ENCODE peak calls at places on chromosomes 11 and 22, in seven cellular contexts. F is colonic mucosa, B is AG04450, P is right atrium auricular region, A is stomach, C is heart left ventricle, X is neural progenitor cell. D is an unnamed sample.

GRCh38 chr11:9461068-9461759 is 402 bp downstream of the ZNF143 start:
- DNase-seq in B (peak), A (peak), P (peak), X (peak), F (peak), C (peak), D (peak)

GRCh38 chr11:89182773-89183172 is 5.1 kb downstream of the TYR start:
- DNase-seq in A (no peak), F (no peak), C (no peak), P (no peak), X (no peak), B (no peak), D (no peak)

GRCh38 chr11:114125959-114126358 is 66.4 kb downstream of the ZBTB16 start:
- DNase-seq in P (no peak), B (no peak), A (no peak), X (no peak), C (no peak), F (no peak), D (no peak)

GRCh38 chr11:111718436-111719325 is 47.5 kb downstream of the PPP2R1B start:
- DNase-seq in C (no peak), A (peak), B (no peak), P (no peak), F (peak), X (peak), D (no peak)

GRCh38 chr11:31714840-31715239 is 96.3 kb downstream of the PAX6 start:
- DNase-seq in P (no peak), A (no peak), X (no peak), B (no peak), C (no peak), F (no peak), D (no peak)

GRCh38 chr22:30483169-30483568 is 11.4 kb upstream of the SEC14L3 start:
- DNase-seq in F (no peak), B (no peak), X (no peak), C (no peak), P (no peak), A (no peak), D (no peak)

GRCh38 chr11:9057032-9057431 is 34.4 kb downstream of the SCUBE2 start:
- DNase-seq in F (no peak), X (no peak), C (no peak), B (no peak), A (no peak), P (no peak), D (no peak)

GRCh38 chr22:35313311-35314121 is 13.8 kb downstream of the TOM1 start:
- DNase-seq in P (no peak), F (no peak), X (no peak), B (peak), C (peak), A (peak), D (peak)

GRCh38 chr11:126917531-126918204 is 82.9 kb downstream of the KIRREL3 start:
- DNase-seq in X (no peak), F (no peak), B (peak), P (no peak), A (no peak), C (no peak), D (no peak)

GRCh38 chr11:59207988-59208432 is 4.7 kb downstream of the MPEG1 start:
- DNase-seq in B (peak), C (peak), F (no peak), A (peak), P (no peak), X (peak), D (no peak)

GRCh38 chr11:64947202-64947814 is 11.6 kb upstream of the GPHA2 start:
- DNase-seq in C (no peak), B (no peak), A (no peak), X (no peak), F (no peak), P (no peak), D (no peak)

GRCh38 chr22:39490966-39491680 is 11.0 kb upstream of the MIEF1 start:
- DNase-seq in C (no peak), P (no peak), A (no peak), B (no peak), X (no peak), F (no peak), D (no peak)

GRCh38 chr11:10650166-10650565 is 43.4 kb downstream of the IRAG1 start:
- DNase-seq in X (no peak), C (no peak), B (no peak), P (no peak), F (no peak), A (no peak), D (no peak)

GRCh38 chr11:78567209-78567608 is 7.5 kb downstream of the NARS2 start:
- DNase-seq in A (no peak), B (no peak), P (no peak), X (no peak), C (no peak), F (no peak), D (no peak)

DNA sequence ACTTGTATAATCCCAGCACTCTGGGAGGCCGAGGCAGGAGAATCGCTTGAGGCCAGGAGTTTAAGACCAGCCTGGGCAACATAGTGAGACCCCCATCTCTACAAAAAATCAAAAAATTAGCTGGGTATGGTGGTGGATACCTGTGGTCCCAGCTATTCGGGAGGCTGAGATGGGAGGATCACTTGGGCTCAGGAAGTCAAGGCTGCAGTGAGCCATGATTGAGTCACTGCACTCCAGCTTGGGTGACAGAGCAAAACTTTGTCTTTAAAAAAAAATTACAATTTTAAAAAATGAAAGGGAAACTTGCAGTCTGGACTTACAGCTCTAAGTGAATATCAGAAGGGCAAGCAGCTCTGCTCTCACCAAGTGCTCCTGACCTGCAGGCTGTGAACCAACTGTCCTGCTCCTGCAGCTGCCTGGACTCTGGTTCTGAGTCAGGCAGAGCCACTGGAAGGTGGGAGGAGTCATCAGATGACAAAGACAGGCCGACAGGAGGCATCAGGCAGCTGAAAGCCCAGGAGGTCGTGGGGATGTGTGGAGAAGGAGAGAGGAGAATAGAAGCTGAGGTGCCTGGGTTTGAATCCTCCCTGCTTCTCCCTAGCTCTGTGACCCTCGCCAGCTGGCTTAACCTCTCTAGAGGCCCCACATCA is 9.6 kb downstream of the SMTNL1 start:
- DNase-seq in P (no peak), B (no peak), A (no peak), C (no peak), F (no peak), X (peak), D (no peak)
- TF ChIP-seq CTCF in P (no peak), B (peak), A (no peak), C (no peak), F (no peak), X (peak), D (no peak)

DNA sequence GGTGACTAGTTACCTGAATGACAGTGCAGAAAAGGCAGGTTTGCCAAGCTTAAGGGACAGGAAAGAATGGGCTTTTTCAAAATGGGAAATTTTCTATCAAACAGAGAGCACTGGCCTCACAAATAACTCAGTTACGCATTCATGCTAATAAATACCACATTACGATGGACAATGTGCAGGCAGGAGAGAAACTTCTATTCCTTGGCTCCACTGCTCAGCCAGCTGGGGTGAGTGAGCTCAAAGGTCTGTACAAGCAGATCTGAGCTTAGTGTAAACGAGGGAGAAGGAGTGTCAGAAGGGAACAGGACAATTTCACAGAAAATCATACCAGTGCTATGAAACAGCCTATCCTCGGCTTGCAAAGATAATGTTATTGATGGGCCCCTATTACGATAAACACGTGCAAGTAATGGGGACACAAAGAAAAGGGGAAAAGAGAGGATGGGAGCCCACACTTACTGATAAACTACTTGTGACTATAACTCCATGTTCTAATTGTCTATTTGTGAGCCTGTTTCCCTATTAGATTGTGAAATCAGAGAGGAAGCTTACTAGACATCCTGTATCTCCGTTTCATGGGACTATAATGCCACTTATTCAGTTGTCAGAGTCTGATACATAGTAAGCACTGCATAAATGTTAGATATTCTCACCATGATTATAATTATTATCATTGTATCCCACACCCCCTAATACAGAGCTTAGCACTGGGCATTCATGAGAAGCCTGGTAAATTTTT is 46.3 kb downstream of the AMOTL1 start:
- DNase-seq in P (no peak), C (no peak), X (no peak), B (no peak), F (no peak), A (no peak), D (no peak)
- H3K4me3 ChIP-seq in P (no peak), C (no peak), X (no peak), B (no peak), F (no peak), A (no peak), D (no peak)

DNA sequence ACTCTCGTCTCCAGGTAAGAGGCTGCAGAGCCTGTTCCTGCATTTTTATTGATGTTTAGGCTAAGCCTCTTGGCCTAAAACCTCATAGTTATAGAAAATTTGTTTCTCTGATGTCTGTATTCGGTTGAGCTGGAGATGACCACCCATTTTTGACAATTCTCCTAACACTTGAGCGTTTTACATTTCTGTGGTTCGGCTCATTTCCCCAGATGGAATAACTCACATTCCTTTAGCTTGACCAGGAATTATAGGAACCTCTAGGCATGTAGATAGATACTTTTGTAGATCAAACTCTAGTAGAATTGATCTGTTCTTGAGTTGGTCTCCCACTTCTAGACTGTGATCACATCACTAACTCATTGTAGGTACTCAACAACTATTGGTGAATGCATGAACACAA is 172.6 kb upstream of the CADM1 start:
- DNase-seq in F (no peak), P (no peak), X (no peak), A (no peak), C (no peak), B (peak), D (no peak)
- TF ChIP-seq CTCF in F (no peak), P (no peak), X (no peak), A (no peak), C (no peak), B (no peak), D (no peak)

DNA sequence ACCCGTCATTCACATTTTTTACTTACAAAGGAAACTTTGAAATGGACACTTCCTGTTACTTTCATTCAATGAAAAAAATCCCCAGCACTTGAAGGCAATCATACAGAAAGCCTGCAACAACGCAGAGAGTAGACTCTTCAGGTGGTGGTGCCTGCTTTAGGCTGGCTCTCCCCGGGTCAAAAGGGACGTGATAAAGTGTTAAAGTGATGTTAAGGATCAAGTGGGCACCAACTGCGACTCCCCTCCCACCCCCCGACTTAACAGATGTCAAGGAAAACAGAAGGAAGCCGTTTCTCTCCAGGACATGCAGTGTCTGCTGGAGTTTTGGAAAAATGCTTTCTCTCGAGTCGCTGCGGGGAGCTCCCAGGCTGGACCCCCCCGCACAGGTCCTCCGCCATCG is 414 bp upstream of the PNPLA3 start:
- DNase-seq in F (no peak), A (no peak), P (no peak), X (no peak), C (no peak), B (no peak), D (no peak)
- H3K4me3 ChIP-seq in F (peak), A (peak), P (peak), X (peak), C (peak), B (peak), D (peak)

DNA sequence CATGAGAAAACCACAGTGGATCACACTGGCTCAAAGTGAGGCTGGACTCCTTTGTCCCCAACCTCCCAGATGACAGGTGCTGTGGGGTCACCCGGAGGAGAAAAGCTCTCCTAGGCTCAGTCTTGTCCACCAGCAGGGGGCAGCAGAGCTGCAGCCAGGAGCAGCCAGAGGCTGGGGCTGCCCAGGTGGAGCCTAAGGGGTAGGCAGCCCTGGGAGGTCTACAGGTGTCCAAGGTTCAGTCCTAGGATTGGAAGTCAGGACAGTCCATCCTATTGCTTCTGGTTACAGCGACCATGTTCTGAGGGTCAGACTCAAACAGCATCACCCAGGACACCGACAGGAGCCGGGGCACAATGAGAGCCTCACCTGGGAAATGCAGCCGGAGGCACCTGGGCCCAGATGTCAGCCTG is 77.6 kb upstream of the IGLL5 start:
- DNase-seq in F (no peak), C (peak), P (no peak), X (peak), A (peak), B (no peak), D (no peak)
- TF ChIP-seq CTCF in F (peak), C (peak), P (peak), X (peak), A (peak), B (peak), D (no peak)

D was measured in coronary artery.